ENCODE peak calls at places on chromosomes 1 and 21, in eight cellular contexts. G, F, P, C, B, J, E and D are unnamed samples.

GRCh38 chr1:84919461-84919970 is 26.5 kb upstream of the LPAR3 start:
- DNase-seq in B (no peak), G (no peak), J (no peak), E (no peak), F (no peak), C (no peak), P (no peak), D (no peak)

GRCh38 chr21:46459356-46460112 is 843 bp downstream of the DIP2A start:
- DNase-seq in C (no peak), J (peak), E (no peak), G (no peak), B (no peak), P (peak), F (peak), D (no peak)

GRCh38 chr1:112872551-112872962 is 83.4 kb downstream of the SLC16A1 start:
- DNase-seq in F (no peak), J (no peak), C (no peak), E (no peak), G (no peak), P (no peak), B (no peak), D (no peak)

GRCh38 chr1:19436716-19437476 is 48.4 kb downstream of the CAPZB start:
- DNase-seq in F (no peak), C (peak), B (no peak), P (peak), G (peak), E (no peak), J (peak), D (no peak)

GRCh38 chr1:95982706-95983105 is 738.9 kb upstream of the PTBP2 start:
- DNase-seq in E (no peak), F (no peak), C (no peak), P (no peak), G (no peak), J (no peak), B (no peak), D (no peak)

GRCh38 chr1:179753061-179753460 is 10.0 kb downstream of the FAM163A start:
- DNase-seq in C (no peak), E (no peak), P (no peak), J (no peak), G (no peak), F (no peak), B (no peak), D (no peak)

GRCh38 chr1:2180297-2181245 is 14.0 kb downstream of the FAAP20 start:
- DNase-seq in C (no peak), B (no peak), F (peak), J (no peak), G (no peak), E (no peak), P (no peak), D (no peak)

GRCh38 chr1:227038401-227038800 is 98.3 kb downstream of the COQ8A start:
- DNase-seq in E (no peak), C (no peak), P (no peak), F (no peak), B (no peak), G (no peak), J (no peak), D (no peak)

GRCh38 chr21:38847556-38847955 is 41.8 kb downstream of the ETS2 start:
- DNase-seq in J (no peak), B (no peak), C (no peak), E (no peak), F (no peak), P (no peak), G (no peak), D (no peak)

GRCh38 chr21:36807421-36808004 is 108.6 kb downstream of the SIM2 start:
- DNase-seq in P (no peak), J (no peak), E (no peak), B (no peak), G (no peak), C (no peak), F (no peak), D (no peak)

GRCh38 chr1:66951513-66951912 is 26.7 kb downstream of the MIER1 start:
- DNase-seq in F (no peak), P (no peak), B (no peak), J (peak), C (no peak), E (no peak), G (no peak), D (no peak)

GRCh38 chr1:4801192-4801924 is 146.9 kb downstream of the AJAP1 start:
- DNase-seq in J (no peak), P (peak), G (no peak), B (no peak), F (no peak), C (no peak), E (no peak), D (no peak)

GRCh38 chr1:78049396-78049795 is 3.6 kb downstream of the GIPC2 start:
- DNase-seq in C (no peak), E (no peak), B (no peak), G (no peak), P (no peak), F (peak), J (no peak), D (no peak)

GRCh38 chr1:43008106-43008424 is 49.4 kb upstream of the SLC2A1 start:
- DNase-seq in B (no peak), F (no peak), J (no peak), E (no peak), P (no peak), C (no peak), G (no peak), D (no peak)

GRCh38 chr1:217892750-217893149 is 261.6 kb downstream of the SPATA17 start:
- DNase-seq in F (no peak), E (no peak), P (no peak), C (no peak), B (no peak), G (no peak), J (no peak), D (no peak)

GRCh38 chr1:164725401-164725800 is 166.4 kb downstream of the PBX1 start:
- DNase-seq in G (no peak), F (no peak), B (no peak), C (no peak), J (no peak), E (no peak), P (peak), D (no peak)

GRCh38 chr1:234842726-234843641 is 233.0 kb upstream of the IRF2BP2 start:
- DNase-seq in P (no peak), G (no peak), F (no peak), B (no peak), E (no peak), C (no peak), J (no peak), D (no peak)

GRCh38 chr1:201751872-201752271 is 77.1 kb upstream of the IPO9 start:
- DNase-seq in P (no peak), J (no peak), C (no peak), G (no peak), F (no peak), E (no peak), B (no peak), D (no peak)

GRCh38 chr1:27527857-27528700 is 38.1 kb upstream of the WASF2 start:
- DNase-seq in F (peak), J (no peak), G (no peak), B (no peak), C (no peak), E (no peak), P (peak), D (no peak)

GRCh38 chr1:234755449-234755863 is 145.5 kb upstream of the IRF2BP2 start:
- DNase-seq in J (peak), F (no peak), P (peak), G (no peak), C (peak), B (no peak), E (no peak), D (no peak)

GRCh38 chr1:15205586-15206346 is 41.3 kb upstream of the FHAD1 start:
- DNase-seq in F (no peak), G (no peak), J (no peak), E (no peak), C (no peak), P (no peak), B (no peak), D (no peak)

GRCh38 chr1:6056549-6056948 is 10.9 kb downstream of the KCNAB2 start:
- DNase-seq in C (no peak), J (no peak), E (no peak), F (no peak), G (no peak), P (peak), B (no peak), D (no peak)

GRCh38 chr21:21383126-21383525 is 384.9 kb downstream of the NCAM2 start:
- DNase-seq in C (no peak), J (peak), F (no peak), G (no peak), B (no peak), P (no peak), E (no peak), D (no peak)

GRCh38 chr21:34029724-34030528 is 43.5 kb upstream of the MRPS6 start:
- DNase-seq in P (peak), G (peak), B (peak), E (peak), C (no peak), F (no peak), J (peak), D (no peak)

DNA sequence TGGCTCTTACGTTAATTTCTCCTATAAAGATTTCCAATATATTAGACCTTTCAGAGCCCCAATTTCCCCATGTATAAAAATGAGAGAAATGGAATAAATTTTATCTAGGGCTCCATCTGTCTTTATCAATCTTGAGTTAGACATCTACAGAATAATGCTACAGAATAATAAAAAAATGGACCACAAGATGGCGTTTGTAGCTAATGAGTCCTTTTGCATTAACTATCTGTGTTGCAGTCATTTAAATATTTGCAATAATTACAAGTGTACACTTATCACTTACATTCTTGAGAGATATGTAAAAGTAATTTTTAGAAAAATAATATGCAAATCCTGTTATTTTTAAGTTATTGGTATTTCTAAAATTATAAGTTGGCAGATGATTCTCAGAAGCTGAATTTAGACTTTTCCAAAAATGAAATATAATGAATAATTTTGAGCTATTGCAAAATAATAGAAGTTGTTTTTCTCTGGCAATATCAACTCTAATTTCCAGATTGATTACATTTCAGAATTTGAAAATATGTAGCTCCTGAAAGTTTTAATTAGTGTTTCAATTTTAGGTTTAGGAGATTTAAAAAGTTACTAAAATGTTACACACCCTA is 87.7 kb downstream of the SNX7 start:
- DNase-seq in F (no peak), J (no peak), G (peak), P (no peak), B (no peak), E (no peak), C (no peak), D (no peak)
- TF ChIP-seq CTCF in F (no peak), J (peak), G (peak), P (peak), B (peak), E (peak), C (no peak), D (no peak)

DNA sequence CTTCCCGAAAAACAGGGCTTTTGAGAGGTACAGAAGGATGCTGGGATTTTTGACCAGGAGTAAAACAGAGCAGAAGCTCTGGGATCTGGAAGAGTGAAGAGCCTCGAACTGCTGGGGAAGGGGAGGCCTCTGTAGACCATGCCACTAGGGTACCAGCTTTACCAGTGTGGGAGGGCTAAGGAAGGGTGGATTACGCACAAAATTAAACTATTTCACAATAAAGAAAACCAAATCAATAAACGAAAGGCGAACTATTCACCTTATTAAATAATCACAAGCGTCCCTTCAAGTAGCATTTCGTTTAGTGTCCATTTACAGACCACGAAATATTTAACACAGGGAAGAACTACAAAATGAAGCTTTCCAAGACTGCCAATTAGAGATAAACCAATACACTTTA is 723 bp downstream of the CZIB start:
- DNase-seq in E (no peak), C (peak), P (no peak), B (no peak), F (no peak), J (no peak), G (no peak), D (no peak)
- H3K27ac ChIP-seq in E (peak), C (peak), P (peak), B (peak), F (peak), J (peak), G (peak), D (peak)

GRCh38 chr21:27805696-27806095 is 838.8 kb upstream of the ADAMTS5 start:
- DNase-seq in C (no peak), J (no peak), B (no peak), P (no peak), F (no peak), G (no peak), E (no peak), D (no peak)

GRCh38 chr21:27804515-27804914 is 837.6 kb upstream of the ADAMTS5 start:
- DNase-seq in P (no peak), F (no peak), B (no peak), C (no peak), J (no peak), G (no peak), E (no peak), D (no peak)

GRCh38 chr21:27799861-27800260 is 833.0 kb upstream of the ADAMTS5 start:
- DNase-seq in C (no peak), F (no peak), P (no peak), J (no peak), E (no peak), G (no peak), B (no peak), D (no peak)

GRCh38 chr21:27803571-27803970 is 836.7 kb upstream of the ADAMTS5 start:
- DNase-seq in G (no peak), C (no peak), E (no peak), J (no peak), P (no peak), F (no peak), B (no peak), D (no peak)

GRCh38 chr21:27802816-27803475 is 836.1 kb upstream of the ADAMTS5 start:
- DNase-seq in E (no peak), F (no peak), G (peak), B (no peak), P (peak), J (peak), C (no peak), D (no peak)
- TF ChIP-seq CTCF in E (peak), F (peak), G (peak), B (peak), P (no peak), J (peak), C (no peak), D (peak)

GRCh38 chr1:205976708-205977107 is 26.5 kb downstream of the RAB7B start:
- DNase-seq in F (no peak), E (no peak), C (no peak), P (peak), B (no peak), G (peak), J (peak), D (no peak)
- H3K27ac ChIP-seq in F (no peak), E (no peak), C (no peak), P (no peak), B (no peak), G (peak), J (no peak), D (no peak)

DNA sequence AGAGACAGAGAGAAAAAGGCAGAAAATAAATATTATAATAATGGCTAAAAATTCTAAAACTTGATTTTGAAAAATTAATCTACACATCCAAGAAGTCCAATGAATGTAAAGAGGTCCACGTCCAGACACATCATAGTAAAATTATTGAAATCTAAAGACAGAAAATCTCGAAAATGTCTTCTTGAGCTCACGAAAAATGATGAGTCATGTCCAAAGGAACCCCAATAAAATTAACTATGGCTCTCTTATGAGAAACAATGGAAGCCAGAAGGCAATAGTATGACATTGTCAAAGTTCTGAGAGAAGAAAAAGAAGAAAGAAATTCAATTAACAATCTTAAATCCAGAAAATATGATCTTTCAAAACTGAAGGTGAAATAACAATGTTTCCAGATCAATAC is 84.6 kb downstream of the LRRIQ3 start:
- DNase-seq in J (no peak), P (no peak), E (no peak), F (no peak), B (no peak), G (no peak), C (no peak), D (no peak)
- TF ChIP-seq CTCF in J (no peak), P (no peak), E (no peak), F (no peak), B (no peak), G (no peak), C (no peak), D (no peak)

GRCh38 chr21:45393833-45394638 is 10.9 kb upstream of the COL18A1 start:
- DNase-seq in E (peak), P (peak), G (no peak), J (no peak), C (no peak), B (no peak), F (peak), D (no peak)
- H3K27ac ChIP-seq in E (no peak), P (no peak), G (no peak), J (no peak), C (no peak), B (no peak), F (no peak), D (no peak)

GRCh38 chr1:109027841-109028240 is 14.1 kb downstream of the WDR47 start:
- DNase-seq in C (no peak), E (no peak), J (no peak), G (no peak), P (no peak), F (no peak), B (no peak), D (no peak)
- TF ChIP-seq CTCF in C (no peak), E (peak), J (no peak), G (peak), P (peak), F (no peak), B (no peak), D (no peak)

DNA sequence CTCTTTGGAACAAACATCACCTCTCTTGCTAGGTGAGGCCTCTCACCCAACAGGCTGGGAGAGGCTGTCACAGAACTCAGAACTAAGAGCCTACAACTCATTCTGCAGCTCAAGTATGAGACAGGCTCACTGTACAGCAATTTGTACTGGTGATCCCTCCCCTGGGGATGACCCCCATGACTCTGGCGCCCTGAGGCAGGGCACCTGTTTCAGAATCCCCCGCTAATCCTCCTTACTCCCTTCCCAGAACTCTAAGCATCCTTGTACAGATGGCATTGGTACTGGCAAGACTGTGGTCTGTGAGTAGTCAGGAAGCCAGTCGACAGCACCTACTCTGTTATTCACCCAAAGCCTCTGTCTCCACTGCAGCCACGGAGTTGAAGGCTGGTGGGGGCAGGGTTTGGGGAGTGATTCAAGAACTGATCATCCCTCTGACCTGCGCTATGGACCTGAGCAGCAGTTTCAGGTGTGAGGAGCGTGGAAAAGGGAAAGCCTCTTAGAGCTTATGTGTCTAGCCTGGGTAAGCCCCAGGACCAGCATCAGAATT is 655.5 kb downstream of the KIF26B start:
- DNase-seq in B (no peak), G (no peak), E (no peak), J (no peak), P (no peak), F (no peak), C (no peak), D (no peak)
- H3K27ac ChIP-seq in B (no peak), G (no peak), E (no peak), J (no peak), P (no peak), F (no peak), C (no peak), D (no peak)

GRCh38 chr1:204692320-204692851 is 6.8 kb upstream of the LRRN2 start:
- DNase-seq in B (no peak), P (no peak), J (no peak), C (no peak), E (no peak), G (peak), F (no peak), D (no peak)
- TF ChIP-seq CTCF in B (no peak), P (no peak), J (no peak), C (no peak), E (peak), G (peak), F (no peak), D (no peak)